ENCODE peak calls at places on chromosomes 13 and 19, in eight cellular contexts. P is ovary, R is tibial nerve, W is upper lobe of left lung, F is stomach, O is A549, L is H1, H is SK-N-SH. S is an unnamed sample.

GRCh38 chr19:15776991-15777787 is 10.3 kb upstream of the OR10H5 start:
- DNase-seq in P (no peak), R (no peak), W (no peak), F (no peak), O (no peak), L (no peak), H (no peak), S (no peak)

GRCh38 chr19:11420429-11420893 is 1.3 kb upstream of the RGL3 start:
- DNase-seq in P (peak), R (no peak), W (peak), F (no peak), O (no peak), L (peak), H (no peak), S (no peak)

GRCh38 chr13:69704311-69704710 is 403.3 kb upstream of the ATXN8OS start:
- DNase-seq in P (no peak), R (no peak), W (no peak), F (no peak), O (no peak), L (no peak), H (no peak), S (no peak)

GRCh38 chr13:80504453-80504852 is 163.5 kb upstream of the SPRY2 start:
- DNase-seq in P (no peak), R (no peak), W (no peak), F (no peak), O (no peak), L (no peak), H (no peak), S (no peak)

GRCh38 chr19:610071-610800 is 20.6 kb downstream of the HCN2 start:
- DNase-seq in P (no peak), R (no peak), W (no peak), F (peak), O (no peak), L (no peak), H (no peak), S (no peak)

GRCh38 chr19:13953021-13953531 is 767 bp downstream of the DCAF15 start:
- DNase-seq in P (no peak), R (no peak), W (peak), F (peak), O (peak), L (no peak), H (no peak), S (no peak)

GRCh38 chr19:460877-461609 is at the start of gene SHC2:
- DNase-seq in P (peak), R (no peak), W (no peak), F (peak), O (no peak), L (no peak), H (peak), S (no peak)

GRCh38 chr19:54464624-54465266 is 1.2 kb upstream of the LENG9 start:
- DNase-seq in P (peak), R (peak), W (peak), F (peak), O (peak), L (peak), H (peak), S (peak)

GRCh38 chr19:9608912-9609311 is 12.1 kb downstream of the ZNF561 start:
- DNase-seq in P (no peak), R (no peak), W (no peak), F (no peak), O (no peak), L (no peak), H (no peak), S (no peak)

GRCh38 chr13:25648996-25649633 is 277.3 kb downstream of the ATP8A2 start:
- DNase-seq in P (no peak), R (no peak), W (peak), F (no peak), O (no peak), L (no peak), H (no peak), S (no peak)

GRCh38 chr13:76314495-76314894 is 571.7 kb downstream of the KCTD12 start:
- DNase-seq in P (no peak), R (no peak), W (no peak), F (no peak), O (no peak), L (no peak), H (no peak), S (no peak)

GRCh38 chr19:37948362-37948761 is 41.4 kb downstream of the SIPA1L3 start:
- DNase-seq in P (no peak), R (no peak), W (peak), F (peak), O (no peak), L (no peak), H (no peak), S (no peak)

GRCh38 chr19:10356431-10356830 is 17.0 kb upstream of the ICAM3 start:
- DNase-seq in P (no peak), R (no peak), W (no peak), F (no peak), O (no peak), L (no peak), H (no peak), S (no peak)

GRCh38 chr19:1944088-1944915 is 3.3 kb downstream of the CSNK1G2 start:
- DNase-seq in P (no peak), R (no peak), W (no peak), F (peak), O (no peak), L (no peak), H (no peak), S (no peak)

GRCh38 chr19:42286349-42287016 is 15.4 kb upstream of the PRR19 start:
- DNase-seq in P (peak), R (no peak), W (no peak), F (peak), O (no peak), L (no peak), H (peak), S (no peak)

GRCh38 chr19:811007-811434 is 10.7 kb downstream of the PLPPR3 start:
- DNase-seq in P (no peak), R (no peak), W (no peak), F (no peak), O (no peak), L (no peak), H (no peak), S (no peak)

GRCh38 chr19:55683449-55684261 is 8.6 kb downstream of the EPN1 start:
- DNase-seq in P (no peak), R (no peak), W (peak), F (peak), O (no peak), L (no peak), H (no peak), S (peak)

GRCh38 chr19:16043156-16043757 is 33.0 kb upstream of the TPM4 start:
- DNase-seq in P (no peak), R (no peak), W (no peak), F (no peak), O (no peak), L (no peak), H (no peak), S (no peak)

GRCh38 chr13:75410207-75410606 is 71.8 kb downstream of the TBC1D4 start:
- DNase-seq in P (no peak), R (no peak), W (no peak), F (no peak), O (no peak), L (no peak), H (no peak), S (no peak)

GRCh38 chr13:69565334-69565733 is 542.3 kb upstream of the ATXN8OS start:
- DNase-seq in P (no peak), R (no peak), W (no peak), F (no peak), O (peak), L (no peak), H (peak), S (peak)

GRCh38 chr13:25654332-25654731 is 282.6 kb downstream of the ATP8A2 start:
- DNase-seq in P (no peak), R (no peak), W (no peak), F (no peak), O (no peak), L (no peak), H (no peak), S (no peak)

GRCh38 chr13:50989476-50989875 is 79.9 kb downstream of the RNASEH2B start:
- DNase-seq in P (peak), R (peak), W (no peak), F (no peak), O (no peak), L (no peak), H (peak), S (peak)

GRCh38 chr13:113749956-113750355 is 9.1 kb upstream of the TMEM255B start:
- DNase-seq in P (no peak), R (no peak), W (no peak), F (no peak), O (no peak), L (no peak), H (no peak), S (no peak)

GRCh38 chr19:45597425-45598111 is 4.4 kb downstream of the GPR4 start:
- DNase-seq in P (no peak), R (no peak), W (no peak), F (no peak), O (no peak), L (peak), H (no peak), S (no peak)

GRCh38 chr19:43450545-43450997 is 14.8 kb downstream of the LYPD3 start:
- DNase-seq in P (no peak), R (no peak), W (no peak), F (no peak), O (no peak), L (no peak), H (no peak), S (no peak)

GRCh38 chr13:39789451-39789850 is 134.0 kb downstream of the COG6 start:
- DNase-seq in P (no peak), R (no peak), W (no peak), F (no peak), O (no peak), L (no peak), H (no peak), S (no peak)

GRCh38 chr13:111616203-111616602 is 295.8 kb downstream of the TEX29 start:
- DNase-seq in P (no peak), R (no peak), W (no peak), F (no peak), O (no peak), L (no peak), H (no peak), S (no peak)

GRCh38 chr13:109844396-109844795 is 58.0 kb upstream of the IRS2 start:
- DNase-seq in P (no peak), R (no peak), W (peak), F (peak), O (no peak), L (no peak), H (no peak), S (no peak)

GRCh38 chr13:29583073-29583785 is 12.3 kb downstream of the SLC7A1 start:
- DNase-seq in P (no peak), R (no peak), W (no peak), F (no peak), O (no peak), L (no peak), H (no peak), S (no peak)

GRCh38 chr13:29582171-29582570 is 13.3 kb downstream of the SLC7A1 start:
- DNase-seq in P (no peak), R (no peak), W (no peak), F (no peak), O (no peak), L (no peak), H (no peak), S (no peak)

GRCh38 chr13:29579094-29579493 is 16.4 kb downstream of the SLC7A1 start:
- DNase-seq in P (no peak), R (no peak), W (no peak), F (no peak), O (no peak), L (no peak), H (no peak), S (no peak)

GRCh38 chr13:29578300-29579048 is 17.0 kb downstream of the SLC7A1 start:
- DNase-seq in P (no peak), R (no peak), W (no peak), F (no peak), O (no peak), L (no peak), H (no peak), S (no peak)

GRCh38 chr13:29581666-29582065 is 13.8 kb downstream of the SLC7A1 start:
- DNase-seq in P (no peak), R (no peak), W (no peak), F (no peak), O (no peak), L (no peak), H (no peak), S (no peak)
- TF ChIP-seq EP300 in P (no peak), R (no peak), W (no peak), F (no peak), O (no peak), L (no peak), H (no peak), S (no peak)

GRCh38 chr13:105996391-105997028 is 539.0 kb downstream of the EFNB2 start:
- DNase-seq in P (no peak), R (no peak), W (no peak), F (no peak), O (no peak), L (no peak), H (no peak), S (no peak)
- TF ChIP-seq EP300 in P (no peak), R (no peak), W (no peak), F (no peak), O (no peak), L (no peak), H (no peak), S (no peak)

GRCh38 chr13:99028890-99029289 is 51.0 kb upstream of the DOCK9 start:
- DNase-seq in P (no peak), R (no peak), W (peak), F (no peak), O (no peak), L (peak), H (no peak), S (no peak)
- TF ChIP-seq EP300 in P (no peak), R (no peak), W (no peak), F (no peak), O (no peak), L (no peak), H (no peak), S (no peak)

GRCh38 chr13:108328848-108329247 is 59.3 kb downstream of the TNFSF13B start:
- DNase-seq in P (no peak), R (no peak), W (no peak), F (no peak), O (no peak), L (no peak), H (no peak), S (no peak)
- TF ChIP-seq EP300 in P (no peak), R (no peak), W (no peak), F (no peak), O (no peak), L (no peak), H (no peak), S (no peak)

GRCh38 chr19:5692785-5693194 is 2.7 kb downstream of the RPL36 start:
- DNase-seq in P (no peak), R (no peak), W (no peak), F (no peak), O (no peak), L (no peak), H (peak), S (no peak)

GRCh38 chr19:5691930-5692784 is 2.1 kb downstream of the RPL36 start:
- DNase-seq in P (no peak), R (no peak), W (no peak), F (no peak), O (no peak), L (no peak), H (peak), S (no peak)

GRCh38 chr19:5694952-5695648 is 5.0 kb downstream of the RPL36 start:
- DNase-seq in P (no peak), R (no peak), W (no peak), F (no peak), O (no peak), L (no peak), H (peak), S (no peak)

GRCh38 chr19:5694167-5694951 is 4.3 kb downstream of the RPL36 start:
- DNase-seq in P (no peak), R (no peak), W (no peak), F (no peak), O (no peak), L (peak), H (peak), S (no peak)

DNA sequence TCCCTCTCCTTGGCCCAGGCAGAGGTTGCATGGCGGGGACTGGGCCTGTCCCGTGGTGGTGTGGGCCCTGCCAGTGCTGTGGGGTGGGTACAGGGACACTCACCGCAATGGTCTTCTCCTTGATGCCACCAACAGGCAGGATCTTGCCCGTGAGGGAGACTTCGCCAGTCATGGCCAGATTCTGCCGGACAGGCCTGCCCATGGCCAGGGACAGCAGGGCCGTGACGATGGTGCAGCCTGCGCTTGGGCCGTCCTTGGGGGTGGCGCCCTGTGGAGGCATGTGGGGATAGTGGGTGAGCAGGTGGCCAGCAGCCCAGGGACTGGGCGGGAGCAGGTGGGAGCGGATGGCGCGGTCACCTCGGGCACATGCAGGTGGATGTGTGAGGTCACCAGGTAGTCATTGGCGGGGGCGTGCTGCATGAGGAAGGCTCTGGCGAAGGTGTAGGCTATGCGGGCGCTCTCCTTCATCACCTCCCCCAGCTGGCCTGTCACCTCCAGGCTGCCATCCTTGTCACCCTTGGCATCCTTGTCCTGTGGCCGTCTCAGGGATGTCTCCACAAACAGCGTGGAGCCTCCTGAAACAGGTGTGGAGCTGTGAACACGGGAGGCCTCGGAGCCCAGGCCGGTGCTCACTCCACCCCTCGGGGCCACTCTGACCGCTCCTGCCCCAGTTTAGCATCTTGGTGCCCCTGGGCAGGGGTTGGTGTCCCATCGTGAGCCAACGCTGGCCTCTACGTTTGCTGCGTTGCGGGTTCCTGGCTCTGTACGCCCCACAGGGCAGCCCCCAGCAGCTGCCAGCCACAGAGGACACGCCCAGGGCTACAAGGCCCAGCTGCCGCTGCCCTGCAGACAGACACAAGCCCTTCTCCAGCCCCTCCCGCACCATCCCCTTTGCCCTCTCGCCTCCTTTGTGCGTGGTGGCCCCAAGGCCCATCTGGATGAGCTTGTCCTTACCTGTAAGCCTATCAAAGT is 3.4 kb downstream of the RPL36 start:
- DNase-seq in P (no peak), R (no peak), W (no peak), F (no peak), O (no peak), L (no peak), H (peak), S (no peak)
- TF ChIP-seq EP300 in P (no peak), R (no peak), W (no peak), F (no peak), O (no peak), L (no peak), H (no peak), S (no peak)

S was measured in HepG2.